ENCODE peak calls at places on chromosomes 3 and 15, in ten cellular contexts. One of them, this sample, is unnamed.
A peak's percentile ranks its signal among the peaks of the same experiment; 100 is the strongest.

GRCh38 chr15:38996111-38996541 is 431.5 kb upstream of the RASGRP1 start:
- DNase-seq in AG09319: peak; percentile 81
- DNase-seq in CD8-positive, alpha-beta T cell: no peak
- DNase-seq in T-helper 17 cell: no peak
- DNase-seq in activated T-cell treated with anti-CD3 and anti-CD28 coated beads for 4 hours: no peak
- DNase-seq in Daoy: peak; percentile 51
- DNase-seq in mesenchymal stem cell: peak; percentile 70
- DNase-seq in stimulated activated naive CD4-positive, alpha-beta T cell: no peak
- DNase-seq in GM10248: no peak
- DNase-seq in Calu3: no peak
- DNase-seq in this sample: no peak

GRCh38 chr3:71051893-71052687 is 531.4 kb downstream of the FOXP1 start:
- DNase-seq in stimulated activated naive CD4-positive, alpha-beta T cell: no peak
- DNase-seq in mesenchymal stem cell: no peak
- DNase-seq in Calu3: no peak
- DNase-seq in activated T-cell treated with anti-CD3 and anti-CD28 coated beads for 4 hours: no peak
- DNase-seq in GM10248: no peak
- DNase-seq in T-helper 17 cell: no peak
- DNase-seq in Daoy: no peak
- DNase-seq in AG09319: no peak
- DNase-seq in CD8-positive, alpha-beta T cell: no peak
- DNase-seq in this sample: no peak

GRCh38 chr3:32245200-32245599 is 6.7 kb downstream of the CMTM8 start:
- DNase-seq in T-helper 17 cell: no peak
- DNase-seq in AG09319: no peak
- DNase-seq in mesenchymal stem cell: no peak
- DNase-seq in stimulated activated naive CD4-positive, alpha-beta T cell: peak; percentile 11
- DNase-seq in Daoy: no peak
- DNase-seq in GM10248: no peak
- DNase-seq in activated T-cell treated with anti-CD3 and anti-CD28 coated beads for 4 hours: no peak
- DNase-seq in CD8-positive, alpha-beta T cell: no peak
- DNase-seq in Calu3: no peak
- DNase-seq in this sample: no peak

GRCh38 chr3:42115223-42115622 is 24.1 kb downstream of the TRAK1 start:
- DNase-seq in AG09319: no peak
- DNase-seq in activated T-cell treated with anti-CD3 and anti-CD28 coated beads for 4 hours: no peak
- DNase-seq in GM10248: no peak
- DNase-seq in Daoy: no peak
- DNase-seq in mesenchymal stem cell: no peak
- DNase-seq in Calu3: no peak
- DNase-seq in CD8-positive, alpha-beta T cell: no peak
- DNase-seq in T-helper 17 cell: no peak
- DNase-seq in stimulated activated naive CD4-positive, alpha-beta T cell: no peak
- DNase-seq in this sample: no peak

GRCh38 chr15:43105077-43105769 is 615 bp downstream of the UBR1 start:
- DNase-seq in Daoy: no peak
- DNase-seq in T-helper 17 cell: peak; percentile 9
- DNase-seq in GM10248: peak; percentile 19
- DNase-seq in activated T-cell treated with anti-CD3 and anti-CD28 coated beads for 4 hours: no peak
- DNase-seq in CD8-positive, alpha-beta T cell: no peak
- DNase-seq in Calu3: peak; percentile 17
- DNase-seq in AG09319: no peak
- DNase-seq in mesenchymal stem cell: no peak
- DNase-seq in stimulated activated naive CD4-positive, alpha-beta T cell: no peak
- DNase-seq in this sample: no peak

GRCh38 chr15:84600331-84600686 is 500 bp upstream of the ZSCAN2 start:
- DNase-seq in AG09319: peak; percentile 39
- DNase-seq in mesenchymal stem cell: peak; percentile 90
- DNase-seq in stimulated activated naive CD4-positive, alpha-beta T cell: peak; percentile 57
- DNase-seq in Daoy: peak; percentile 79
- DNase-seq in activated T-cell treated with anti-CD3 and anti-CD28 coated beads for 4 hours: peak; percentile 33
- DNase-seq in GM10248: no peak
- DNase-seq in T-helper 17 cell: peak; percentile 19
- DNase-seq in Calu3: peak; percentile 90
- DNase-seq in CD8-positive, alpha-beta T cell: peak; percentile 38
- DNase-seq in this sample: peak; percentile 90

GRCh38 chr3:136296960-136297359 is 46.8 kb downstream of the PCCB start:
- DNase-seq in AG09319: no peak
- DNase-seq in CD8-positive, alpha-beta T cell: no peak
- DNase-seq in Calu3: no peak
- DNase-seq in stimulated activated naive CD4-positive, alpha-beta T cell: no peak
- DNase-seq in activated T-cell treated with anti-CD3 and anti-CD28 coated beads for 4 hours: no peak
- DNase-seq in mesenchymal stem cell: no peak
- DNase-seq in GM10248: no peak
- DNase-seq in T-helper 17 cell: no peak
- DNase-seq in Daoy: no peak
- DNase-seq in this sample: no peak

GRCh38 chr15:90097475-90097874 is 4.8 kb downstream of the IDH2 start:
- DNase-seq in CD8-positive, alpha-beta T cell: peak; percentile 48
- DNase-seq in GM10248: peak; percentile 63
- DNase-seq in Calu3: no peak
- DNase-seq in AG09319: no peak
- DNase-seq in stimulated activated naive CD4-positive, alpha-beta T cell: peak; percentile 74
- DNase-seq in Daoy: no peak
- DNase-seq in mesenchymal stem cell: no peak
- DNase-seq in T-helper 17 cell: peak; percentile 34
- DNase-seq in activated T-cell treated with anti-CD3 and anti-CD28 coated beads for 4 hours: peak; percentile 51
- DNase-seq in this sample: no peak

GRCh38 chr15:78223396-78224023 is 10.9 kb downstream of the ACSBG1 start:
- DNase-seq in CD8-positive, alpha-beta T cell: no peak
- DNase-seq in activated T-cell treated with anti-CD3 and anti-CD28 coated beads for 4 hours: no peak
- DNase-seq in T-helper 17 cell: no peak
- DNase-seq in AG09319: no peak
- DNase-seq in Calu3: no peak
- DNase-seq in GM10248: no peak
- DNase-seq in Daoy: no peak
- DNase-seq in mesenchymal stem cell: peak; percentile 50
- DNase-seq in stimulated activated naive CD4-positive, alpha-beta T cell: no peak
- DNase-seq in this sample: no peak

GRCh38 chr15:78102211-78102610 is 9.8 kb downstream of the SH2D7 start:
- DNase-seq in stimulated activated naive CD4-positive, alpha-beta T cell: no peak
- DNase-seq in AG09319: no peak
- DNase-seq in Daoy: no peak
- DNase-seq in CD8-positive, alpha-beta T cell: no peak
- DNase-seq in Calu3: no peak
- DNase-seq in T-helper 17 cell: no peak
- DNase-seq in activated T-cell treated with anti-CD3 and anti-CD28 coated beads for 4 hours: no peak
- DNase-seq in GM10248: no peak
- DNase-seq in mesenchymal stem cell: no peak
- DNase-seq in this sample: no peak

GRCh38 chr15:50959717-50960116 is 51.2 kb downstream of the AP4E1 start:
- DNase-seq in mesenchymal stem cell: no peak
- DNase-seq in AG09319: no peak
- DNase-seq in CD8-positive, alpha-beta T cell: no peak
- DNase-seq in activated T-cell treated with anti-CD3 and anti-CD28 coated beads for 4 hours: no peak
- DNase-seq in Calu3: no peak
- DNase-seq in GM10248: no peak
- DNase-seq in stimulated activated naive CD4-positive, alpha-beta T cell: no peak
- DNase-seq in Daoy: no peak
- DNase-seq in T-helper 17 cell: no peak
- DNase-seq in this sample: no peak

GRCh38 chr3:10338591-10339369 is 17.9 kb upstream of the SEC13 start:
- DNase-seq in Calu3: no peak
- DNase-seq in activated T-cell treated with anti-CD3 and anti-CD28 coated beads for 4 hours: no peak
- DNase-seq in mesenchymal stem cell: no peak
- DNase-seq in CD8-positive, alpha-beta T cell: no peak
- DNase-seq in AG09319: no peak
- DNase-seq in GM10248: no peak
- DNase-seq in stimulated activated naive CD4-positive, alpha-beta T cell: no peak
- DNase-seq in Daoy: no peak
- DNase-seq in T-helper 17 cell: no peak
- DNase-seq in this sample: no peak

GRCh38 chr3:16143870-16144568 is 30.5 kb upstream of the GALNT15 start:
- DNase-seq in Calu3: no peak
- DNase-seq in CD8-positive, alpha-beta T cell: no peak
- DNase-seq in Daoy: peak; percentile 51
- DNase-seq in AG09319: no peak
- DNase-seq in stimulated activated naive CD4-positive, alpha-beta T cell: no peak
- DNase-seq in mesenchymal stem cell: no peak
- DNase-seq in T-helper 17 cell: no peak
- DNase-seq in activated T-cell treated with anti-CD3 and anti-CD28 coated beads for 4 hours: no peak
- DNase-seq in GM10248: no peak
- DNase-seq in this sample: no peak

This sample was measured in osteocyte.